ENCODE peak calls at places on chromosomes 3 and 15, in four cellular contexts. One of them, this sample, is unnamed.
A peak's percentile ranks its signal among the peaks of the same experiment; 100 is the strongest.

GRCh38 chr15:40389824-40390595 is 7.5 kb downstream of the KNSTRN start:
- DNase-seq in fibroblast of lung: no peak
- DNase-seq in transverse colon: no peak
- DNase-seq in spleen: peak; percentile 28
- DNase-seq in this sample: no peak

GRCh38 chr3:106345353-106346027 is 476.7 kb upstream of the CBLB start:
- DNase-seq in fibroblast of lung: peak; percentile 100
- DNase-seq in transverse colon: no peak
- DNase-seq in spleen: no peak
- DNase-seq in this sample: no peak

GRCh38 chr3:103195201-103195600 is 760.4 kb downstream of the ZPLD1 start:
- DNase-seq in fibroblast of lung: peak; percentile 31
- DNase-seq in transverse colon: no peak
- DNase-seq in spleen: no peak
- DNase-seq in this sample: no peak

GRCh38 chr15:40352221-40352901 is 1.5 kb downstream of the PHGR1 start:
- DNase-seq in fibroblast of lung: no peak
- DNase-seq in transverse colon: peak; percentile 53
- DNase-seq in spleen: no peak
- DNase-seq in this sample: no peak

GRCh38 chr3:27289769-27290413 is 79.3 kb downstream of the NEK10 start:
- DNase-seq in fibroblast of lung: peak; percentile 45
- DNase-seq in transverse colon: no peak
- DNase-seq in spleen: no peak
- DNase-seq in this sample: no peak

GRCh38 chr3:110021659-110022058 is 684.3 kb upstream of the DPPA4 start:
- DNase-seq in fibroblast of lung: no peak
- DNase-seq in transverse colon: no peak
- DNase-seq in spleen: no peak
- DNase-seq in this sample: no peak

GRCh38 chr3:78642471-78642870 is 1125.3 kb downstream of the ROBO1 start:
- DNase-seq in fibroblast of lung: peak; percentile 53
- DNase-seq in transverse colon: no peak
- DNase-seq in spleen: no peak
- DNase-seq in this sample: no peak

GRCh38 chr15:70083423-70083822 is 14.3 kb downstream of the TLE3 start:
- DNase-seq in fibroblast of lung: no peak
- DNase-seq in transverse colon: no peak
- DNase-seq in spleen: no peak
- DNase-seq in this sample: no peak

GRCh38 chr3:49722896-49723295 is 855 bp downstream of the GMPPB start:
- DNase-seq in fibroblast of lung: no peak
- DNase-seq in transverse colon: no peak
- DNase-seq in spleen: peak; percentile 83
- DNase-seq in this sample: no peak

GRCh38 chr15:92343869-92344643 is 49.6 kb upstream of the ST8SIA2 start:
- DNase-seq in fibroblast of lung: no peak
- DNase-seq in transverse colon: no peak
- DNase-seq in spleen: no peak
- DNase-seq in this sample: no peak

GRCh38 chr3:150736903-150737832 is 25.8 kb downstream of the SIAH2 start:
- DNase-seq in fibroblast of lung: no peak
- DNase-seq in transverse colon: no peak
- DNase-seq in spleen: no peak
- DNase-seq in this sample: no peak

GRCh38 chr3:31882431-31882830 is 98.6 kb downstream of the OSBPL10 start:
- DNase-seq in fibroblast of lung: no peak
- DNase-seq in transverse colon: no peak
- DNase-seq in spleen: no peak
- DNase-seq in this sample: no peak

GRCh38 chr3:107987036-107987557 is 103.7 kb downstream of the CD47 start:
- DNase-seq in fibroblast of lung: peak; percentile 97
- DNase-seq in transverse colon: peak; percentile 77
- DNase-seq in spleen: no peak
- DNase-seq in this sample: peak; percentile 77

GRCh38 chr3:8001307-8001706 is 500.3 kb upstream of the LMCD1 start:
- DNase-seq in fibroblast of lung: no peak
- DNase-seq in transverse colon: no peak
- DNase-seq in spleen: no peak
- DNase-seq in this sample: no peak

GRCh38 chr3:106413683-106414082 is 544.9 kb upstream of the CBLB start:
- DNase-seq in fibroblast of lung: peak; percentile 22
- DNase-seq in transverse colon: no peak
- DNase-seq in spleen: no peak
- DNase-seq in this sample: no peak

GRCh38 chr3:67386446-67386845 is 268.0 kb downstream of the SUCLG2 start:
- DNase-seq in fibroblast of lung: no peak
- DNase-seq in transverse colon: no peak
- DNase-seq in spleen: no peak
- DNase-seq in this sample: no peak

GRCh38 chr15:59688383-59688887 is 685 bp downstream of the BNIP2 start:
- DNase-seq in fibroblast of lung: peak; percentile 73
- DNase-seq in transverse colon: no peak
- DNase-seq in spleen: no peak
- DNase-seq in this sample: no peak

GRCh38 chr3:119700269-119700919 is 2.4 kb upstream of the CFAP91 start:
- DNase-seq in fibroblast of lung: peak; percentile 26
- DNase-seq in transverse colon: peak; percentile 13
- DNase-seq in spleen: no peak
- DNase-seq in this sample: no peak

GRCh38 chr3:105629725-105630124 is 239.1 kb downstream of the CBLB start:
- DNase-seq in fibroblast of lung: no peak
- DNase-seq in transverse colon: no peak
- DNase-seq in spleen: no peak
- DNase-seq in this sample: no peak

GRCh38 chr3:63400259-63400860 is 122.3 kb downstream of the SYNPR start:
- DNase-seq in fibroblast of lung: peak; percentile 79
- DNase-seq in transverse colon: no peak
- DNase-seq in spleen: no peak
- DNase-seq in this sample: no peak

GRCh38 chr3:47250309-47251060 is 32.1 kb downstream of the KIF9 start:
- DNase-seq in fibroblast of lung: no peak
- DNase-seq in transverse colon: peak; percentile 15
- DNase-seq in spleen: peak; percentile 47
- DNase-seq in this sample: no peak

GRCh38 chr15:41919954-41920538 is 26.2 kb upstream of the SPTBN5 start:
- DNase-seq in fibroblast of lung: peak; percentile 91
- DNase-seq in transverse colon: no peak
- DNase-seq in spleen: no peak
- DNase-seq in this sample: no peak

GRCh38 chr3:141915016-141915415 is 38.6 kb downstream of the ATP1B3 start:
- DNase-seq in fibroblast of lung: peak; percentile 41
- DNase-seq in transverse colon: no peak
- DNase-seq in spleen: no peak
- DNase-seq in this sample: no peak

GRCh38 chr3:125163739-125164601 is 48.6 kb downstream of the SLC12A8 start:
- DNase-seq in fibroblast of lung: peak; percentile 41
- DNase-seq in transverse colon: peak; percentile 39
- DNase-seq in spleen: no peak
- DNase-seq in this sample: no peak

GRCh38 chr3:46488735-46489361 is 8.9 kb upstream of the RTP3 start:
- DNase-seq in fibroblast of lung: peak; percentile 81
- DNase-seq in transverse colon: peak; percentile 97
- DNase-seq in spleen: peak; percentile 98
- DNase-seq in this sample: peak; percentile 75

GRCh38 chr15:29924750-29925149 is 102.5 kb upstream of the TJP1 start:
- DNase-seq in fibroblast of lung: peak; percentile 93
- DNase-seq in transverse colon: peak; percentile 12
- DNase-seq in spleen: no peak
- DNase-seq in this sample: no peak

GRCh38 chr3:193975072-193975535 is 160.8 kb upstream of the HES1 start:
- DNase-seq in fibroblast of lung: no peak
- DNase-seq in transverse colon: no peak
- DNase-seq in spleen: no peak
- DNase-seq in this sample: no peak

GRCh38 chr3:46675843-46676567 is 17.5 kb downstream of the ALS2CL start:
- DNase-seq in fibroblast of lung: no peak
- DNase-seq in transverse colon: no peak
- DNase-seq in spleen: peak; percentile 56
- DNase-seq in this sample: no peak

GRCh38 chr3:22594990-22595389 is 608.1 kb upstream of the UBE2E2 start:
- DNase-seq in fibroblast of lung: no peak
- DNase-seq in transverse colon: no peak
- DNase-seq in spleen: no peak
- DNase-seq in this sample: no peak

GRCh38 chr15:68210821-68211655 is 5.9 kb upstream of the CALML4 start:
- DNase-seq in fibroblast of lung: peak; percentile 20
- DNase-seq in transverse colon: peak; percentile 75
- DNase-seq in spleen: peak; percentile 90
- DNase-seq in this sample: peak; percentile 61

GRCh38 chr3:64977308-64978100 is 289.7 kb upstream of the ADAMTS9 start:
- DNase-seq in fibroblast of lung: peak; percentile 86
- DNase-seq in transverse colon: no peak
- DNase-seq in spleen: no peak
- DNase-seq in this sample: no peak

GRCh38 chr3:185009650-185010049 is 143.2 kb downstream of the C3orf70 start:
- DNase-seq in fibroblast of lung: no peak
- DNase-seq in transverse colon: no peak
- DNase-seq in spleen: no peak
- DNase-seq in this sample: no peak

GRCh38 chr3:180804871-180805430 is 107.5 kb upstream of the FXR1 start:
- DNase-seq in fibroblast of lung: peak; percentile 67
- DNase-seq in transverse colon: no peak
- DNase-seq in spleen: no peak
- DNase-seq in this sample: no peak

DNA sequence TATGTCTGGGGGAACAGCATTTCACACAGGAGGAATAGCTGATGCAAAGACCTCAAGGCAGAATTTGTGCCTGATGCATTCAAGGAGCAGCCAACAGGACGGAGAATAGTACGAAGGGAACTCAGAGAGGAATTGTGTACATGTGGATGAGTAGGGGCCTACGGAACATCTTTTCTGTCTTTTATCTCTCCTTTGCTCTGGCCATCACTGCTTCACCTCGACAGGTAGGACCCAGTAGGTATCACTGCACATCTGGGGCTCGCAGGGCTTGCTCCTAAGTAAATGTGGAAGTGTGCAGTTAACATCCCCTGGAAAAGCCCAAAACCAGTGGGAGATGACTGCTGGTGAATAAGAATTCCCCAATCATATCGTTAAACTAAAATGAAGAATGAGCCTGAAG is 56.4 kb upstream of the POU1F1 start:
- DNase-seq in fibroblast of lung: no peak
- DNase-seq in transverse colon: no peak
- DNase-seq in spleen: no peak
- DNase-seq in this sample: no peak
- H3K27ac ChIP-seq in fibroblast of lung: no peak overlapping the region
- H3K27ac ChIP-seq in transverse colon: no peak overlapping the region
- H3K27ac ChIP-seq in spleen: no peak overlapping the region
- H3K27ac ChIP-seq in this sample: no peak overlapping the region

GRCh38 chr3:15969874-15970640 is 172.3 kb upstream of the ANKRD28 start:
- DNase-seq in fibroblast of lung: no peak
- DNase-seq in transverse colon: no peak
- DNase-seq in spleen: no peak
- DNase-seq in this sample: no peak
- TF ChIP-seq CTCF in fibroblast of lung: no peak
- TF ChIP-seq CTCF in transverse colon: no peak
- TF ChIP-seq CTCF in spleen: no peak
- TF ChIP-seq CTCF in this sample: no peak

GRCh38 chr3:15099364-15100098 is 583 bp upstream of the RBSN start:
- DNase-seq in fibroblast of lung: no peak
- DNase-seq in transverse colon: peak; percentile 17
- DNase-seq in spleen: peak; percentile 79
- DNase-seq in this sample: no peak

GRCh38 chr3:15098503-15099363 is at the start of gene RBSN:
- DNase-seq in fibroblast of lung: peak; percentile 95
- DNase-seq in transverse colon: peak; percentile 95
- DNase-seq in spleen: peak; percentile 100
- DNase-seq in this sample: peak; percentile 90

GRCh38 chr3:15094187-15094875 is 4.6 kb downstream of the RBSN start:
- DNase-seq in fibroblast of lung: no peak
- DNase-seq in transverse colon: no peak
- DNase-seq in spleen: no peak
- DNase-seq in this sample: no peak

GRCh38 chr3:15096026-15096425 is 2.9 kb downstream of the RBSN start:
- DNase-seq in fibroblast of lung: no peak
- DNase-seq in transverse colon: no peak
- DNase-seq in spleen: no peak
- DNase-seq in this sample: no peak

DNA sequence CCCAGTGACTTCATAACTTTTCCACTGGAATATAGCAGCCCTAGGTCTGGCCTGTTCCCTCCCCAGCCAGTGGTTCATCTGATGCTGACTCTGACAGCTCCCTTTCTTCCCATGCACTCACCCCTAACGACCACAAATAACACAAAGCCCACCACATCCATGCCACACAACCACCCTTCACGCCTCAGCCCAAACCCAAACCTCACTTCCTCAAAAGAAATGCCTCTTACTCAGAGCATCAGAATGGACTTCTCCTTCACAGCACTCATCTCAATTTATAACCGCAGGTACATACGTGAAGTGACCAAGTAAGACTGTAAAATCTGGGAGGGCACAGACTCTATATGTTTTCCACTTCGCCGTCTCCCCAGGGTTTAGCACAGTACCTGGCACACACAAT is 1.1 kb downstream of the RBSN start:
- DNase-seq in fibroblast of lung: peak; percentile 64
- DNase-seq in transverse colon: no peak
- DNase-seq in spleen: no peak
- DNase-seq in this sample: no peak
- H3K27ac ChIP-seq in fibroblast of lung: peak overlapping the region; percentile 95
- H3K27ac ChIP-seq in transverse colon: no peak overlapping the region
- H3K27ac ChIP-seq in spleen: peak overlapping the region; percentile 46
- H3K27ac ChIP-seq in this sample: no peak overlapping the region

GRCh38 chr3:68448510-68449383 is 483.6 kb downstream of the TAFA4 start:
- DNase-seq in fibroblast of lung: no peak
- DNase-seq in transverse colon: no peak
- DNase-seq in spleen: no peak
- DNase-seq in this sample: no peak
- TF ChIP-seq CTCF in fibroblast of lung: no peak
- TF ChIP-seq CTCF in transverse colon: no peak
- TF ChIP-seq CTCF in spleen: no peak
- TF ChIP-seq CTCF in this sample: no peak

GRCh38 chr3:128273116-128273840 is 120.0 kb downstream of the EEFSEC start:
- DNase-seq in fibroblast of lung: no peak
- DNase-seq in transverse colon: no peak
- DNase-seq in spleen: no peak
- DNase-seq in this sample: no peak

GRCh38 chr3:128275316-128276150 is 122.3 kb downstream of the EEFSEC start:
- DNase-seq in fibroblast of lung: peak; percentile 14
- DNase-seq in transverse colon: no peak
- DNase-seq in spleen: no peak
- DNase-seq in this sample: no peak

GRCh38 chr3:128276151-128276445 is 122.8 kb downstream of the EEFSEC start:
- DNase-seq in fibroblast of lung: peak; percentile 14
- DNase-seq in transverse colon: no peak
- DNase-seq in spleen: no peak
- DNase-seq in this sample: no peak

GRCh38 chr3:128273841-128274573 is 120.7 kb downstream of the EEFSEC start:
- DNase-seq in fibroblast of lung: no peak
- DNase-seq in transverse colon: no peak
- DNase-seq in spleen: no peak
- DNase-seq in this sample: no peak

GRCh38 chr3:128274837-128275236 is 121.6 kb downstream of the EEFSEC start:
- DNase-seq in fibroblast of lung: peak; percentile 97
- DNase-seq in transverse colon: no peak
- DNase-seq in spleen: no peak
- DNase-seq in this sample: no peak
- H3K27ac ChIP-seq in fibroblast of lung: no peak overlapping the region
- H3K27ac ChIP-seq in transverse colon: no peak overlapping the region
- H3K27ac ChIP-seq in spleen: no peak overlapping the region
- H3K27ac ChIP-seq in this sample: no peak overlapping the region

This sample was measured in breast epithelium.